ENCODE peak calls at places on chromosomes 16 and 17, in ten cellular contexts. K is PC-3, L is fibroblast of lung, S is IMR-90, D is DND-41, R is OCI-LY7, U is A549, W is PC-9, C is endothelial cell of umbilical vein, M is GM23338. P is an unnamed sample.

GRCh38 chr17:35052780-35053179 is 10.7 kb downstream of the RFFL start:
- DNase-seq in M (no peak), S (no peak), U (no peak), R (no peak), W (no peak), K (no peak), D (no peak), L (no peak), C (no peak), P (no peak)

GRCh38 chr17:17303010-17303846 is at the start of gene NT5M:
- DNase-seq in S (peak; percentile 58), L (peak; percentile 66), U (peak; percentile 85), D (peak; percentile 81), C (peak; percentile 60), K (peak; percentile 93), M (peak; percentile 90), R (peak; percentile 85), W (peak; percentile 53), P (peak; percentile 88)

GRCh38 chr17:28500712-28501379 is 5.3 kb upstream of the FOXN1 start:
- DNase-seq in K (no peak), W (no peak), S (no peak), U (no peak), D (no peak), M (no peak), L (no peak), R (no peak), C (no peak), P (no peak)

GRCh38 chr16:86122681-86123342 is 223.8 kb downstream of the IRF8 start:
- DNase-seq in U (no peak), M (peak; percentile 53), D (no peak), R (no peak), L (no peak), W (no peak), S (no peak), C (no peak), K (no peak), P (no peak)

GRCh38 chr16:60815033-60815432 is 1221.2 kb downstream of the CDH8 start:
- DNase-seq in M (no peak), S (no peak), D (no peak), R (no peak), K (no peak), W (no peak), U (no peak), C (no peak), L (no peak), P (no peak)

GRCh38 chr17:21452377-21453143 is 76.4 kb downstream of the KCNJ12 start:
- DNase-seq in U (peak; percentile 62), R (peak; percentile 5), D (no peak), W (no peak), S (peak; percentile 65), K (peak; percentile 54), C (peak; percentile 51), L (peak; percentile 86), M (peak; percentile 82), P (peak; percentile 67)

GRCh38 chr17:45895969-45896793 is 1.8 kb downstream of the MAPT start:
- DNase-seq in L (no peak), C (no peak), U (peak; percentile 45), K (no peak), W (no peak), R (no peak), M (peak; percentile 46), S (no peak), D (no peak), P (no peak)

GRCh38 chr17:72901098-72901497 is 191.4 kb downstream of the SLC39A11 start:
- DNase-seq in C (peak; percentile 87), W (no peak), U (no peak), S (no peak), M (peak; percentile 20), L (no peak), D (no peak), K (no peak), R (no peak), P (no peak)

GRCh38 chr17:64507418-64507766 is 615 bp downstream of the CEP95 start:
- DNase-seq in W (peak; percentile 61), U (peak; percentile 76), R (peak; percentile 85), D (peak; percentile 63), C (peak; percentile 85), L (peak; percentile 77), M (peak; percentile 74), S (peak; percentile 68), K (peak; percentile 79), P (peak; percentile 81)

GRCh38 chr17:82848022-82848592 is 8.3 kb upstream of the ZNF750 start:
- DNase-seq in R (no peak), M (no peak), L (peak; percentile 82), U (no peak), S (peak; percentile 79), C (peak; percentile 16), K (no peak), D (peak; percentile 87), W (peak; percentile 89), P (peak; percentile 50)

GRCh38 chr16:74724820-74725549 is 24.3 kb upstream of the MLKL start:
- DNase-seq in C (no peak), D (no peak), M (no peak), K (no peak), W (no peak), L (peak; percentile 45), U (no peak), S (peak; percentile 82), R (no peak), P (no peak)
- TF ChIP-seq CTCF in C (no peak), D (no peak), M (no peak), K (no peak), W (no peak), L (peak; percentile 32), U (no peak), S (peak; percentile 44), R (no peak), P (no peak)

GRCh38 chr17:40538019-40538935 is 27.0 kb downstream of the CCR7 start:
- DNase-seq in K (no peak), M (no peak), W (no peak), L (no peak), R (no peak), D (peak; percentile 68), U (no peak), S (peak; percentile 43), C (no peak), P (no peak)

GRCh38 chr17:40534431-40535189 is 30.7 kb downstream of the CCR7 start:
- DNase-seq in L (peak; percentile 36), M (no peak), R (no peak), K (no peak), S (no peak), D (no peak), C (no peak), W (no peak), U (peak; percentile 75), P (no peak)

GRCh38 chr17:40535438-40535837 is 29.8 kb downstream of the CCR7 start:
- DNase-seq in D (no peak), W (no peak), U (no peak), K (no peak), L (no peak), M (no peak), R (no peak), S (no peak), C (no peak), P (no peak)

GRCh38 chr17:40535924-40536717 is 29.2 kb downstream of the CCR7 start:
- DNase-seq in S (no peak), C (peak; percentile 91), K (no peak), L (no peak), W (no peak), M (no peak), U (no peak), R (no peak), D (no peak), P (no peak)

DNA sequence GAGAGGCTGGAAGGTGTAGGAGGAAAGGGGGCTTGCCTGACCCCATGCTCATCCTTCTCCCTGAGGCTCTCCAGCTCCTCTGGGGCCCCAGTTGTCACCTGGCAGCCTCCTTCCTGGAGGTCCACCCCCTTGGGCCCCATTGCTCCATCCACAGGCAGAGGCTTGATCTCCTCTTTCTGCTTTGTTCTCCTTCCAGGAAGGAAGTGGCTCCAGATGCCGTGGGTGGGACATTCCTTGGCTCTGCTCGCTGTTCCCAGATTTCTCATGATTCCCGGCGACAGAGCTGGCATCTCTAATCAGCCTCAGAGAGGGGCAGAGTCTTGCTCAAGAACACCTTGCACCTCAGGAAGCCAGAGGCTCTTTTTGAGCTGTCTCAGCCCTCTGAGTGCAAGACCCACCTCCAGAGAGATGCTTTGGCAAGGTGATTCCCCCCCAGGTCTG is 28.5 kb downstream of the CCR7 start:
- DNase-seq in R (no peak), K (no peak), D (no peak), S (peak; percentile 75), L (peak; percentile 53), U (peak; percentile 83), C (peak; percentile 63), M (no peak), W (no peak), P (no peak)
- H3K4me2 ChIP-seq in R (no peak overlapping the region), K (no peak overlapping the region), D (no peak overlapping the region), S (peak overlapping the region; percentile 27), L (no peak overlapping the region), U (peak overlapping the region; percentile 42), C (peak overlapping the region; percentile 30), M (no peak overlapping the region), W (no peak overlapping the region), P (no peak overlapping the region)

GRCh38 chr16:84629580-84629979 is 11.7 kb upstream of the COTL1 start:
- DNase-seq in C (no peak), K (no peak), W (no peak), M (peak; percentile 34), U (no peak), D (no peak), S (no peak), R (no peak), L (no peak), P (no peak)

GRCh38 chr16:84631882-84632281 is 14.0 kb upstream of the COTL1 start:
- DNase-seq in C (no peak), R (no peak), S (no peak), M (no peak), K (no peak), D (no peak), U (no peak), L (no peak), W (no peak), P (no peak)

GRCh38 chr16:84630009-84630408 is 12.1 kb upstream of the COTL1 start:
- DNase-seq in S (no peak), D (no peak), R (no peak), C (no peak), K (no peak), L (no peak), W (no peak), M (no peak), U (no peak), P (no peak)

GRCh38 chr16:84630446-84631152 is 12.7 kb upstream of the COTL1 start:
- DNase-seq in S (no peak), C (no peak), D (no peak), W (no peak), M (no peak), R (no peak), L (no peak), K (no peak), U (no peak), P (no peak)

DNA sequence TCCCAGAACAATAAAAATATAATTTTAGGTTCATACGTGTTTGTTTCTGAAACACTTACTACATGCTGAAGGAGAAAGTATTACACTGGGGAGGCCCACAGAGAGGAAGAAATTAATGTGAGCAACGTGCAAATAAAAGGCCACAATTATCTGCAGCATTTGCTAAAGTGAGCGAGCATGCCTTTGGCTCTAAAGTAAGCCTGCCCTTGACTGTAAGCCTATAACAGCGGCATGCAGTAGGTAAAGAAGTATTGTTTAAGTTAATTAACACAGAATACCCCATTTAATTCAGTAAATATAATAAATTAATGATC is 13.2 kb upstream of the COTL1 start:
- DNase-seq in D (no peak), S (no peak), R (no peak), L (no peak), K (no peak), W (no peak), M (no peak), C (no peak), U (no peak), P (no peak)
- H3K27ac ChIP-seq in D (no peak overlapping the region), S (no peak overlapping the region), R (no peak overlapping the region), L (no peak overlapping the region), K (no peak overlapping the region), W (no peak overlapping the region), M (no peak overlapping the region), C (no peak overlapping the region), U (no peak overlapping the region), P (no peak overlapping the region)

GRCh38 chr17:75595284-75595918 is 7.8 kb downstream of the MYO15B start:
- DNase-seq in C (no peak), S (no peak), K (no peak), M (no peak), R (no peak), W (no peak), D (no peak), L (no peak), U (no peak), P (no peak)
- TF ChIP-seq CTCF in C (no peak), S (no peak), K (no peak), M (no peak), R (no peak), W (no peak), D (no peak), L (no peak), U (no peak), P (no peak)